ENCODE peak calls at places on chromosomes 3 and 15, in six cellular contexts. B is astrocyte; N is CD8-positive, alpha-beta T cell; D is cardiac muscle cell; O is H1; G is IMR-90. S is an unnamed sample.
A peak's percentile ranks its signal among the peaks of the same experiment; 100 is the strongest.

GRCh38 chr3:112640333-112640863 is 545 bp downstream of the CCDC80 start:
- DNase-seq in G (peak; percentile 90), N (no peak), O (no peak), B (peak; percentile 85), D (peak; percentile 81), S (no peak)

GRCh38 chr3:28544236-28544635 is 195.6 kb upstream of the AZI2 start:
- DNase-seq in G (no peak), O (no peak), B (no peak), D (no peak), N (no peak), S (peak; percentile 78)

GRCh38 chr3:138935864-138936762 is 10.8 kb downstream of the FOXL2 start:
- DNase-seq in N (peak; percentile 51), D (peak; percentile 69), O (no peak), G (peak; percentile 29), B (peak; percentile 8), S (peak; percentile 52)

GRCh38 chr15:84666373-84666772 is 8.4 kb upstream of the NMB start:
- DNase-seq in D (no peak), B (no peak), N (no peak), G (no peak), O (no peak), S (no peak)

GRCh38 chr3:99774467-99774866 is 43.2 kb upstream of the CMSS1 start:
- DNase-seq in B (peak; percentile 84), O (no peak), N (no peak), D (peak; percentile 73), G (peak; percentile 74), S (no peak)

GRCh38 chr3:125280966-125281365 is 68.4 kb upstream of the SLC12A8 start:
- DNase-seq in D (peak; percentile 80), N (no peak), G (peak; percentile 49), B (peak; percentile 88), O (no peak), S (no peak)

GRCh38 chr3:12131351-12131750 is 27.4 kb downstream of the TIMP4 start:
- DNase-seq in O (no peak), B (no peak), D (no peak), G (no peak), N (no peak), S (no peak)

GRCh38 chr3:115141018-115141757 is 5.9 kb downstream of the ZBTB20 start:
- DNase-seq in G (no peak), B (no peak), O (no peak), D (no peak), N (no peak), S (no peak)

GRCh38 chr3:107285197-107285596 is 92.0 kb upstream of the CCDC54 start:
- DNase-seq in N (no peak), O (peak; percentile 54), B (no peak), D (peak; percentile 39), G (peak; percentile 26), S (no peak)

GRCh38 chr3:161420746-161421145 is 49.4 kb upstream of the SPTSSB start:
- DNase-seq in D (no peak), G (peak; percentile 34), B (peak; percentile 15), N (no peak), O (peak; percentile 15), S (no peak)

GRCh38 chr3:67083277-67083676 is 85.2 kb downstream of the KBTBD8 start:
- DNase-seq in N (peak; percentile 7), O (no peak), B (no peak), G (peak; percentile 62), D (peak; percentile 11), S (no peak)

GRCh38 chr3:141449424-141449823 is 37.4 kb upstream of the RASA2 start:
- DNase-seq in O (no peak), B (no peak), N (no peak), G (no peak), D (no peak), S (no peak)

GRCh38 chr3:17182158-17182557 is 297.4 kb downstream of the PLCL2 start:
- DNase-seq in D (peak; percentile 9), O (no peak), N (no peak), B (no peak), G (no peak), S (no peak)

GRCh38 chr3:134992586-134992985 is 197.5 kb downstream of the EPHB1 start:
- DNase-seq in B (no peak), O (no peak), D (no peak), N (no peak), G (no peak), S (no peak)

GRCh38 chr3:10430805-10431204 is 74.6 kb downstream of the ATP2B2 start:
- DNase-seq in O (no peak), B (no peak), G (no peak), N (no peak), D (no peak), S (no peak)

GRCh38 chr3:120137548-120137947 is 43.3 kb upstream of the GSK3B start:
- DNase-seq in O (no peak), D (no peak), B (no peak), N (no peak), G (no peak), S (no peak)

GRCh38 chr15:69096197-69096596 is 64.2 kb upstream of the GLCE start:
- DNase-seq in B (no peak), N (no peak), O (no peak), G (no peak), D (no peak), S (no peak)

GRCh38 chr15:101009176-101009575 is 90.0 kb downstream of the LRRK1 start:
- DNase-seq in B (no peak), G (no peak), D (no peak), N (no peak), O (no peak), S (no peak)

GRCh38 chr3:23840521-23840920 is 34.8 kb downstream of the UBE2E1 start:
- DNase-seq in O (no peak), D (no peak), G (no peak), N (no peak), B (no peak), S (no peak)

GRCh38 chr3:124838963-124839362 is 48.2 kb downstream of the ITGB5 start:
- DNase-seq in G (no peak), B (no peak), D (no peak), N (no peak), O (no peak), S (no peak)

GRCh38 chr15:29740692-29741311 is 81.5 kb downstream of the TJP1 start:
- DNase-seq in N (no peak), G (no peak), O (no peak), B (no peak), D (no peak), S (no peak)

GRCh38 chr3:16013563-16013962 is 160.9 kb upstream of the GALNT15 start:
- DNase-seq in D (peak; percentile 19), G (peak; percentile 86), B (peak; percentile 54), O (no peak), N (no peak), S (no peak)

GRCh38 chr15:79179108-79179561 is 88.6 kb upstream of the RASGRF1 start:
- DNase-seq in N (no peak), G (peak; percentile 55), O (no peak), D (peak; percentile 18), B (peak; percentile 32), S (no peak)

GRCh38 chr15:40332138-40332781 is 8.5 kb downstream of the CCDC9B start:
- DNase-seq in G (no peak), N (no peak), D (no peak), B (no peak), O (no peak), S (no peak)

GRCh38 chr15:80160570-80161156 is 7.9 kb downstream of the FAH start:
- DNase-seq in N (no peak), O (no peak), B (peak; percentile 87), G (peak; percentile 96), D (peak; percentile 97), S (peak; percentile 76)

GRCh38 chr3:32414527-32415202 is 23.0 kb downstream of the CMTM7 start:
- DNase-seq in N (no peak), B (peak; percentile 79), O (no peak), D (peak; percentile 94), G (peak; percentile 77), S (no peak)

GRCh38 chr15:52247032-52247431 is 48.6 kb downstream of the MYO5C start:
- DNase-seq in D (peak; percentile 95), N (no peak), O (no peak), B (peak; percentile 79), G (peak; percentile 72), S (no peak)

GRCh38 chr15:74328331-74329056 is 39.0 kb downstream of the CYP11A1 start:
- DNase-seq in O (no peak), D (no peak), B (no peak), N (no peak), G (no peak), S (no peak)

GRCh38 chr15:45242289-45242688 is 9.7 kb upstream of the SLC28A2 start:
- DNase-seq in N (no peak), D (peak; percentile 4), B (peak; percentile 2), G (no peak), O (no peak), S (no peak)

GRCh38 chr15:45333550-45333949 is 44.8 kb downstream of the GATM start:
- DNase-seq in O (no peak), B (peak; percentile 7), N (no peak), G (peak; percentile 17), D (peak; percentile 77), S (peak; percentile 37)

GRCh38 chr15:92801774-92802464 is 98.2 kb upstream of the CHD2 start:
- DNase-seq in B (peak; percentile 98), O (no peak), G (peak; percentile 94), N (no peak), D (peak; percentile 95), S (peak; percentile 87)

GRCh38 chr3:8767181-8767666 is 2.2 kb downstream of the OXTR start:
- DNase-seq in O (no peak), D (no peak), G (no peak), B (no peak), N (no peak), S (no peak)

GRCh38 chr3:40720863-40721262 is 196.1 kb downstream of the ZNF621 start:
- DNase-seq in N (no peak), D (no peak), G (no peak), O (no peak), B (no peak), S (no peak)

DNA sequence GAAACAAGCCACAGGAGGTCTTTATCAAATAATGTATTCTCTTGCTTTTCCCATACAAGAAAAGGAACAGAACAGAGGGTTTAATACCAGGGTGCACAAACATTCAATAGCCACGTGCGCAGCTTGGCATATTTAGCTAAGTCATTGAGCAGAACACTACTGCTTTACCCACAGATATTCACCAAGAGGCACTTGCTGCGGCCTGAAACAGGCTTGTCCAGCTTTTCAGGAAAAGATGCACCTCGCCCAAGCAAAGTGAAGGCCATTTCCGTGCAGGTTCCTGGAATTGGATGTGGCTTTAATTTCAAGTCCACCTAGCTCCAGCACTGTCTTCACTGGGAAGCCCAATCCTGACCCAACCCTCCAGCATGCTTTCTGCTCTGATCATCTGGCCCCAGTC is 17.6 kb downstream of the ZDHHC3 start:
- DNase-seq in B (no peak), N (no peak), D (no peak), O (no peak), G (no peak), S (no peak)
- H3K27ac ChIP-seq in B (no peak overlapping the region), N (no peak overlapping the region), D (no peak overlapping the region), O (no peak overlapping the region), G (no peak overlapping the region), S (no peak overlapping the region)

GRCh38 chr15:58258501-58259274 is 120.5 kb downstream of the AQP9 start:
- DNase-seq in N (no peak), B (no peak), D (no peak), G (no peak), O (no peak), S (no peak)
- H3K27ac ChIP-seq in N (no peak overlapping the region), B (no peak overlapping the region), D (no peak overlapping the region), G (no peak overlapping the region), O (no peak overlapping the region), S (no peak overlapping the region)

GRCh38 chr3:14814473-14814872 is 4.3 kb upstream of the FGD5 start:
- DNase-seq in N (no peak), D (no peak), O (no peak), G (no peak), B (no peak), S (no peak)
- H3K27ac ChIP-seq in N (no peak overlapping the region), D (no peak overlapping the region), O (no peak overlapping the region), G (no peak overlapping the region), B (no peak overlapping the region), S (no peak overlapping the region)

GRCh38 chr15:96431787-96432186 is 101.3 kb downstream of the NR2F2 start:
- DNase-seq in D (no peak), O (no peak), G (no peak), N (no peak), B (no peak), S (no peak)
- H3K27ac ChIP-seq in D (no peak overlapping the region), O (no peak overlapping the region), G (no peak overlapping the region), N (no peak overlapping the region), B (no peak overlapping the region), S (no peak overlapping the region)

S was measured in tibial artery.